ENCODE peak calls at places on chromosome 22, in ten cellular contexts. One of them, this sample, is unnamed.

GRCh38 chr22:47164514-47165337 is 402.3 kb downstream of the TBC1D22A start:
- DNase-seq in H1: no peak
- DNase-seq in RWPE1: no peak
- DNase-seq in AG04449: no peak
- DNase-seq in mesothelial cell of epicardium: peak
- DNase-seq in activated B cell treated with CpG ODN at 0.5 μM for 24 hours: no peak
- DNase-seq in mucosa of descending colon: no peak
- DNase-seq in HFF-Myc: no peak
- DNase-seq in left ventricle myocardium inferior: no peak
- DNase-seq in fibroblast of pulmonary artery: no peak
- DNase-seq in this sample: no peak

GRCh38 chr22:37538590-37539357 is 19.6 kb upstream of the CARD10 start:
- DNase-seq in H1: peak
- DNase-seq in RWPE1: peak
- DNase-seq in AG04449: peak
- DNase-seq in mesothelial cell of epicardium: peak
- DNase-seq in activated B cell treated with CpG ODN at 0.5 μM for 24 hours: peak
- DNase-seq in mucosa of descending colon: peak
- DNase-seq in HFF-Myc: peak
- DNase-seq in left ventricle myocardium inferior: peak
- DNase-seq in fibroblast of pulmonary artery: peak
- DNase-seq in this sample: peak

GRCh38 chr22:26648011-26648497 is 9.3 kb upstream of the MIAT start:
- DNase-seq in H1: peak
- DNase-seq in RWPE1: no peak
- DNase-seq in AG04449: no peak
- DNase-seq in mesothelial cell of epicardium: no peak
- DNase-seq in activated B cell treated with CpG ODN at 0.5 μM for 24 hours: no peak
- DNase-seq in mucosa of descending colon: no peak
- DNase-seq in HFF-Myc: no peak
- DNase-seq in left ventricle myocardium inferior: no peak
- DNase-seq in fibroblast of pulmonary artery: no peak
- DNase-seq in this sample: no peak

GRCh38 chr22:20815477-20816050 is 41.7 kb downstream of the SERPIND1 start:
- DNase-seq in H1: no peak
- DNase-seq in RWPE1: no peak
- DNase-seq in AG04449: no peak
- DNase-seq in mesothelial cell of epicardium: no peak
- DNase-seq in activated B cell treated with CpG ODN at 0.5 μM for 24 hours: no peak
- DNase-seq in mucosa of descending colon: no peak
- DNase-seq in HFF-Myc: no peak
- DNase-seq in left ventricle myocardium inferior: no peak
- DNase-seq in fibroblast of pulmonary artery: no peak
- DNase-seq in this sample: no peak

GRCh38 chr22:44347549-44347948 is 34.8 kb upstream of the SHISAL1 start:
- DNase-seq in H1: no peak
- DNase-seq in RWPE1: no peak
- DNase-seq in AG04449: no peak
- DNase-seq in mesothelial cell of epicardium: no peak
- DNase-seq in activated B cell treated with CpG ODN at 0.5 μM for 24 hours: no peak
- DNase-seq in mucosa of descending colon: no peak
- DNase-seq in HFF-Myc: no peak
- DNase-seq in left ventricle myocardium inferior: no peak
- DNase-seq in fibroblast of pulmonary artery: no peak
- DNase-seq in this sample: no peak

GRCh38 chr22:17268501-17269223 is 49.4 kb upstream of the ADA2 start:
- DNase-seq in H1: no peak
- DNase-seq in RWPE1: no peak
- DNase-seq in AG04449: no peak
- DNase-seq in mesothelial cell of epicardium: no peak
- DNase-seq in activated B cell treated with CpG ODN at 0.5 μM for 24 hours: no peak
- DNase-seq in mucosa of descending colon: no peak
- DNase-seq in HFF-Myc: no peak
- DNase-seq in left ventricle myocardium inferior: no peak
- DNase-seq in fibroblast of pulmonary artery: no peak
- DNase-seq in this sample: no peak

GRCh38 chr22:23255506-23255905 is 75.2 kb downstream of the BCR start:
- DNase-seq in H1: no peak
- DNase-seq in RWPE1: no peak
- DNase-seq in AG04449: no peak
- DNase-seq in mesothelial cell of epicardium: no peak
- DNase-seq in activated B cell treated with CpG ODN at 0.5 μM for 24 hours: no peak
- DNase-seq in mucosa of descending colon: no peak
- DNase-seq in HFF-Myc: no peak
- DNase-seq in left ventricle myocardium inferior: no peak
- DNase-seq in fibroblast of pulmonary artery: no peak
- DNase-seq in this sample: no peak

GRCh38 chr22:47567126-47567730 is 804.8 kb downstream of the TBC1D22A start:
- DNase-seq in H1: no peak
- DNase-seq in RWPE1: no peak
- DNase-seq in AG04449: no peak
- DNase-seq in mesothelial cell of epicardium: no peak
- DNase-seq in activated B cell treated with CpG ODN at 0.5 μM for 24 hours: no peak
- DNase-seq in mucosa of descending colon: no peak
- DNase-seq in HFF-Myc: no peak
- DNase-seq in left ventricle myocardium inferior: no peak
- DNase-seq in fibroblast of pulmonary artery: no peak
- DNase-seq in this sample: no peak

GRCh38 chr22:27669798-27670599 is 131.6 kb downstream of the MN1 start:
- DNase-seq in H1: peak
- DNase-seq in RWPE1: no peak
- DNase-seq in AG04449: no peak
- DNase-seq in mesothelial cell of epicardium: no peak
- DNase-seq in activated B cell treated with CpG ODN at 0.5 μM for 24 hours: no peak
- DNase-seq in mucosa of descending colon: no peak
- DNase-seq in HFF-Myc: no peak
- DNase-seq in left ventricle myocardium inferior: no peak
- DNase-seq in fibroblast of pulmonary artery: peak
- DNase-seq in this sample: no peak

DNA sequence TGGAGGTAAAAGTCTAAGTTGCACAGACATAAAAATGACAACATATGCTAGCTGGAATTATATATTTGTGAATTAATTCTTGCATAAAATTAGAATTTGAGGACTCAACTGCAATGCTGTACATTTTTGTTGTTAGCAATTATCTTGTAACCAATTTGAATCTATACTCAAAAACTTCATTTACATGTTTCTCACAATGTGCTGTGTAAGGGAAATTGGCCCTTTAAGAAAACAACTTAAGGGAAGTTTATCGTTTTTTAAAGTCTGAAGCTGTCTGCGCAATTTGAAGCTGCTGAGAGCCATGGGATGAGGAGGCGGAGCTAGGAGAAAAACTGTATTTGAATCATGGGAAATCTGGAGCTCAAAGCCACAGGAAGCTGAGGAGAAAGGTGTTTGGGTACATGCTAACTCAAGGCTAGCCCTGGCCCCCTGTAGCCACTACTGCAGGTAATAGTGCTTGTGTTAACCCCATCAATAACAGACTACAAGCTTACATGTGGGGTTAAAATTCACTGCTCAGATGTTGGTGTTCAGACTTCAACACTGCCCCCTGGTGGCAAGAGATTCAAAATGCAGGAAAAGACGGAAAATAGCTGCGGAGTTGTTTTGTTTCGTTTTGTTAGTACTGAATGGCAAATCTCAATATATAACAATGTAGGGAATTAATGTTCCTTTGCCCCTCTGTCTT is 126.1 kb downstream of the BRD1 start:
- DNase-seq in H1: peak
- DNase-seq in RWPE1: no peak
- DNase-seq in AG04449: no peak
- DNase-seq in mesothelial cell of epicardium: no peak
- DNase-seq in activated B cell treated with CpG ODN at 0.5 μM for 24 hours: no peak
- DNase-seq in mucosa of descending colon: no peak
- DNase-seq in HFF-Myc: no peak
- DNase-seq in left ventricle myocardium inferior: no peak
- DNase-seq in fibroblast of pulmonary artery: no peak
- DNase-seq in this sample: no peak
- TF ChIP-seq CTCF in H1: peak
- TF ChIP-seq CTCF in RWPE1: peak
- TF ChIP-seq CTCF in AG04449: no peak
- TF ChIP-seq CTCF in mesothelial cell of epicardium: peak
- TF ChIP-seq CTCF in activated B cell treated with CpG ODN at 0.5 μM for 24 hours: no peak
- TF ChIP-seq CTCF in mucosa of descending colon: no peak
- TF ChIP-seq CTCF in HFF-Myc: peak
- TF ChIP-seq CTCF in left ventricle myocardium inferior: peak
- TF ChIP-seq CTCF in fibroblast of pulmonary artery: peak
- TF ChIP-seq CTCF in this sample: peak

GRCh38 chr22:39068033-39068785 is 8.9 kb upstream of the APOBEC3G start:
- DNase-seq in H1: no peak
- DNase-seq in RWPE1: no peak
- DNase-seq in AG04449: no peak
- DNase-seq in mesothelial cell of epicardium: no peak
- DNase-seq in activated B cell treated with CpG ODN at 0.5 μM for 24 hours: no peak
- DNase-seq in mucosa of descending colon: no peak
- DNase-seq in HFF-Myc: no peak
- DNase-seq in left ventricle myocardium inferior: no peak
- DNase-seq in fibroblast of pulmonary artery: no peak
- DNase-seq in this sample: no peak
- TF ChIP-seq CTCF in H1: no peak
- TF ChIP-seq CTCF in RWPE1: no peak
- TF ChIP-seq CTCF in AG04449: no peak
- TF ChIP-seq CTCF in mesothelial cell of epicardium: no peak
- TF ChIP-seq CTCF in activated B cell treated with CpG ODN at 0.5 μM for 24 hours: no peak
- TF ChIP-seq CTCF in mucosa of descending colon: no peak
- TF ChIP-seq CTCF in HFF-Myc: no peak
- TF ChIP-seq CTCF in left ventricle myocardium inferior: no peak
- TF ChIP-seq CTCF in fibroblast of pulmonary artery: no peak
- TF ChIP-seq CTCF in this sample: no peak

GRCh38 chr22:31080848-31081649 is at the start of gene SMTN:
- DNase-seq in H1: peak
- DNase-seq in RWPE1: peak
- DNase-seq in AG04449: no peak
- DNase-seq in mesothelial cell of epicardium: peak
- DNase-seq in activated B cell treated with CpG ODN at 0.5 μM for 24 hours: peak
- DNase-seq in mucosa of descending colon: peak
- DNase-seq in HFF-Myc: peak
- DNase-seq in left ventricle myocardium inferior: peak
- DNase-seq in fibroblast of pulmonary artery: peak
- DNase-seq in this sample: peak
- TF ChIP-seq CTCF in H1: no peak
- TF ChIP-seq CTCF in RWPE1: no peak
- TF ChIP-seq CTCF in AG04449: no peak
- TF ChIP-seq CTCF in mesothelial cell of epicardium: no peak
- TF ChIP-seq CTCF in activated B cell treated with CpG ODN at 0.5 μM for 24 hours: no peak
- TF ChIP-seq CTCF in mucosa of descending colon: peak
- TF ChIP-seq CTCF in HFF-Myc: no peak
- TF ChIP-seq CTCF in left ventricle myocardium inferior: no peak
- TF ChIP-seq CTCF in fibroblast of pulmonary artery: no peak
- TF ChIP-seq CTCF in this sample: no peak

GRCh38 chr22:19524170-19525115 is at the start of gene CLDN5:
- DNase-seq in H1: peak
- DNase-seq in RWPE1: no peak
- DNase-seq in AG04449: no peak
- DNase-seq in mesothelial cell of epicardium: no peak
- DNase-seq in activated B cell treated with CpG ODN at 0.5 μM for 24 hours: no peak
- DNase-seq in mucosa of descending colon: no peak
- DNase-seq in HFF-Myc: no peak
- DNase-seq in left ventricle myocardium inferior: peak
- DNase-seq in fibroblast of pulmonary artery: peak
- DNase-seq in this sample: no peak

GRCh38 chr22:19525116-19525660 is 978 bp upstream of the CLDN5 start:
- DNase-seq in H1: no peak
- DNase-seq in RWPE1: no peak
- DNase-seq in AG04449: no peak
- DNase-seq in mesothelial cell of epicardium: no peak
- DNase-seq in activated B cell treated with CpG ODN at 0.5 μM for 24 hours: no peak
- DNase-seq in mucosa of descending colon: no peak
- DNase-seq in HFF-Myc: no peak
- DNase-seq in left ventricle myocardium inferior: peak
- DNase-seq in fibroblast of pulmonary artery: no peak
- DNase-seq in this sample: no peak

GRCh38 chr22:19522190-19522880 is 1.9 kb downstream of the CLDN5 start:
- DNase-seq in H1: no peak
- DNase-seq in RWPE1: no peak
- DNase-seq in AG04449: no peak
- DNase-seq in mesothelial cell of epicardium: no peak
- DNase-seq in activated B cell treated with CpG ODN at 0.5 μM for 24 hours: no peak
- DNase-seq in mucosa of descending colon: no peak
- DNase-seq in HFF-Myc: no peak
- DNase-seq in left ventricle myocardium inferior: peak
- DNase-seq in fibroblast of pulmonary artery: no peak
- DNase-seq in this sample: no peak

GRCh38 chr22:19522881-19523239 is 1.4 kb downstream of the CLDN5 start:
- DNase-seq in H1: no peak
- DNase-seq in RWPE1: no peak
- DNase-seq in AG04449: no peak
- DNase-seq in mesothelial cell of epicardium: no peak
- DNase-seq in activated B cell treated with CpG ODN at 0.5 μM for 24 hours: no peak
- DNase-seq in mucosa of descending colon: no peak
- DNase-seq in HFF-Myc: no peak
- DNase-seq in left ventricle myocardium inferior: no peak
- DNase-seq in fibroblast of pulmonary artery: no peak
- DNase-seq in this sample: no peak

GRCh38 chr22:19523240-19524169 is 705 bp downstream of the CLDN5 start:
- DNase-seq in H1: peak
- DNase-seq in RWPE1: no peak
- DNase-seq in AG04449: no peak
- DNase-seq in mesothelial cell of epicardium: no peak
- DNase-seq in activated B cell treated with CpG ODN at 0.5 μM for 24 hours: no peak
- DNase-seq in mucosa of descending colon: no peak
- DNase-seq in HFF-Myc: no peak
- DNase-seq in left ventricle myocardium inferior: no peak
- DNase-seq in fibroblast of pulmonary artery: peak
- DNase-seq in this sample: no peak
- TF ChIP-seq CTCF in H1: no peak
- TF ChIP-seq CTCF in RWPE1: no peak
- TF ChIP-seq CTCF in AG04449: no peak
- TF ChIP-seq CTCF in mesothelial cell of epicardium: no peak
- TF ChIP-seq CTCF in activated B cell treated with CpG ODN at 0.5 μM for 24 hours: no peak
- TF ChIP-seq CTCF in mucosa of descending colon: no peak
- TF ChIP-seq CTCF in HFF-Myc: no peak
- TF ChIP-seq CTCF in left ventricle myocardium inferior: peak
- TF ChIP-seq CTCF in fibroblast of pulmonary artery: no peak
- TF ChIP-seq CTCF in this sample: no peak

This sample was measured in D721Med.